ENCODE peak calls at places on chromosomes 7 and 10, in four cellular contexts. M is CD8-positive, alpha-beta T cell; Y is left lung; J is progenitor cell of endocrine pancreas. W is an unnamed sample.

GRCh38 chr10:47259521-47259920 is 40.5 kb upstream of the GDF10 start:
- DNase-seq in J (no peak), Y (no peak), M (no peak), W (no peak)

GRCh38 chr7:133535308-133535707 is 282.4 kb downstream of the EXOC4 start:
- DNase-seq in Y (no peak), J (no peak), M (no peak), W (no peak)

GRCh38 chr10:121032460-121032859 is 181.3 kb downstream of the WDR11 start:
- DNase-seq in M (no peak), J (no peak), Y (no peak), W (no peak)

GRCh38 chr7:101232141-101232821 is 5.3 kb downstream of the CLDN15 start:
- DNase-seq in J (peak; percentile 36), M (no peak), Y (peak; percentile 71), W (peak; percentile 58)

GRCh38 chr7:138223402-138223872 is 147.2 kb downstream of the AKR1D1 start:
- DNase-seq in J (no peak), Y (no peak), M (no peak), W (no peak)

GRCh38 chr10:7792541-7792940 is 4.6 kb downstream of the ATP5F1C start:
- DNase-seq in M (no peak), Y (no peak), J (no peak), W (no peak)

GRCh38 chr10:69906425-69906824 is 104.7 kb downstream of the COL13A1 start:
- DNase-seq in J (no peak), M (no peak), Y (no peak), W (no peak)

GRCh38 chr7:139682136-139683013 is 95.4 kb downstream of the HIPK2 start:
- DNase-seq in Y (no peak), M (no peak), J (no peak), W (no peak)

GRCh38 chr10:88546462-88546861 is 36.7 kb downstream of the RNLS start:
- DNase-seq in M (no peak), Y (no peak), J (no peak), W (no peak)

GRCh38 chr7:132697032-132697431 is 120.8 kb upstream of the PLXNA4 start:
- DNase-seq in Y (no peak), J (no peak), M (no peak), W (no peak)

GRCh38 chr10:30774281-30774680 is 144.7 kb upstream of the LYZL2 start:
- DNase-seq in Y (no peak), M (no peak), J (no peak), W (no peak)

GRCh38 chr7:12757443-12757842 is 70.0 kb downstream of the ARL4A start:
- DNase-seq in M (no peak), J (no peak), Y (no peak), W (no peak)

GRCh38 chr10:104435822-104436221 is 82.2 kb downstream of the CFAP58 start:
- DNase-seq in J (no peak), M (no peak), Y (no peak), W (no peak)

GRCh38 chr10:82908751-82909150 is 1033.8 kb downstream of the NRG3 start:
- DNase-seq in Y (no peak), M (no peak), J (no peak), W (no peak)

GRCh38 chr7:25858562-25859411 is 293.2 kb upstream of the NFE2L3 start:
- DNase-seq in J (no peak), Y (no peak), M (no peak), W (no peak)

GRCh38 chr10:92419740-92420553 is 129.0 kb downstream of the MARCHF5 start:
- DNase-seq in Y (peak; percentile 52), M (no peak), J (no peak), W (no peak)

GRCh38 chr10:133124357-133125211 is 35.4 kb upstream of the KNDC1 start:
- DNase-seq in J (peak; percentile 55), Y (peak; percentile 17), M (no peak), W (peak; percentile 79)

GRCh38 chr10:116767235-116767634 is 24.9 kb upstream of the HSPA12A start:
- DNase-seq in Y (no peak), M (no peak), J (no peak), W (no peak)

GRCh38 chr7:149284343-149284742 is 22.3 kb downstream of the ZNF783 start:
- DNase-seq in Y (peak; percentile 29), M (peak; percentile 73), J (no peak), W (no peak)

GRCh38 chr10:79013406-79013805 is 55.4 kb upstream of the ZMIZ1 start:
- DNase-seq in Y (no peak), M (no peak), J (no peak), W (no peak)

GRCh38 chr10:76969366-76969990 is 668.1 kb downstream of the KCNMA1 start:
- DNase-seq in J (no peak), M (no peak), Y (no peak), W (no peak)

GRCh38 chr7:28132959-28133745 is 47.4 kb downstream of the JAZF1 start:
- DNase-seq in J (no peak), M (no peak), Y (no peak), W (no peak)

GRCh38 chr10:32950457-32951109 is 7.4 kb downstream of the ITGB1 start:
- DNase-seq in J (no peak), M (no peak), Y (no peak), W (no peak)

GRCh38 chr7:20466425-20467125 is 135.9 kb downstream of the ITGB8 start:
- DNase-seq in Y (no peak), M (no peak), J (no peak), W (no peak)

GRCh38 chr10:4057725-4058513 is 272.9 kb upstream of the KLF6 start:
- DNase-seq in Y (no peak), J (no peak), M (no peak), W (no peak)

GRCh38 chr10:8042032-8042863 is 12.2 kb upstream of the GATA3 start:
- DNase-seq in Y (no peak), J (no peak), M (no peak), W (no peak)

GRCh38 chr10:100697070-100697469 is 48.3 kb upstream of the PAX2 start:
- DNase-seq in M (no peak), Y (no peak), J (no peak), W (no peak)

GRCh38 chr7:91565499-91566331 is 301.5 kb downstream of the FZD1 start:
- DNase-seq in J (no peak), M (no peak), Y (no peak), W (no peak)

GRCh38 chr7:92527300-92528187 is 776 bp downstream of the PEX1 start:
- DNase-seq in J (peak; percentile 35), M (peak; percentile 58), Y (peak; percentile 59), W (peak; percentile 36)

GRCh38 chr10:79001082-79001885 is 67.5 kb upstream of the ZMIZ1 start:
- DNase-seq in J (no peak), Y (no peak), M (no peak), W (no peak)

GRCh38 chr7:105854516-105854915 is 21.9 kb downstream of the ATXN7L1 start:
- DNase-seq in J (no peak), Y (no peak), M (no peak), W (no peak)

GRCh38 chr7:99459087-99459486 is 6.9 kb downstream of the ATP5MF start:
- DNase-seq in J (no peak), M (no peak), Y (no peak), W (no peak)

GRCh38 chr10:119454231-119454804 is 88.2 kb downstream of the RGS10 start:
- DNase-seq in Y (no peak), M (no peak), J (no peak), W (no peak)

DNA sequence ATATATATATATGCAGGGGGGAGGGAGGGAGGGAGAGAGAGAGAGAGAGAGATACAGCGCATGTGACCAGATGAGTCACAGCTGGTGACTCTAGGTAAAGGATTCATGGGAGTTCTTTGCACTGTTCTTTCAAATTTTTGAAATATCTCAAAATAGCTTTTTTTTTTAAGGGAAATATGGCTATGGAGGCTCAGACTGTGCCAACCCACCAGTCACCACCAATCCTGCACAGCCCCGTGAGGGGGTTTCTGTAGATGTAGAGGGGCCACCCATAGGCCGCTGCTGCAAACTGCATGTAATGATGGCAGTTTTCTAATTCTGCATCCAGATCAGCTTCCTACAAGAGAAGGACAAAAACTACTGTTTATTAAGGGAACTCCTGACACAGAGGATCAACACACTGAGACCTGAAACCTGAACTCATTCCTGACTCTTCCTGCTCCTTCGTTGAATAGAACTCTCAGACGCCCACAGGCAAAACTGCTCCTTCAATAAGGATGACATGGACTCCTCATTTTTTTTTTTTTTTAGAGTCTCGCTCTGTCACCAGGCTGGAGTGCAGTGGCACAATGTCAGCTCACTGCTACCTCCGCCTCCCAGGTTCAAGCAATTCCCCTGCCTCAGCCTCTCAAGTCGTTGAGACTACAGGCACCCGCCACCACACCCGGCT is 17.3 kb downstream of the DAGLB start:
- DNase-seq in Y (no peak), M (no peak), J (no peak), W (no peak)
- TF ChIP-seq CTCF in Y (no peak), M (no peak), J (peak; percentile 27), W (no peak)

DNA sequence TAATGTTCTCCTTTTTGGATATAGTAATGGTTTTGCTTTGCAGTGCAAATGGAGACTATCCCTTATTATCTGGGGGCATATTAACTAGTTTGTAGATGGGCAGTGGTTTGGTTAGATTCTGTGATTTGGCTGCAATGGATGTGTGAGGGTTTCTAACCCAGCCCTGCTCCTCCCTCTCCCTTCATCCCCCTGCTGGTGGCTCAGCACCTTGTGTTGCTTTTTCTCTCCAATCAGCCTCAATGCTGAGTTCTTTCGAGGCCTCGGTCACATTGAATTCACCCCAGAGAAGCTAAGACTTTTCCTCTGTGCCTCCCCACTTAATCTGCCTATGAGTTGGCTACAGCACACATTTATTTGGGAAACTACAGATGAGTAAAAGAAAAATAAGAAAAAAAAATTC is 120.0 kb downstream of the MALRD1 start:
- DNase-seq in M (no peak), J (no peak), Y (no peak), W (no peak)
- TF ChIP-seq CTCF in M (no peak), J (peak; percentile 56), Y (no peak), W (peak; percentile 30)

DNA sequence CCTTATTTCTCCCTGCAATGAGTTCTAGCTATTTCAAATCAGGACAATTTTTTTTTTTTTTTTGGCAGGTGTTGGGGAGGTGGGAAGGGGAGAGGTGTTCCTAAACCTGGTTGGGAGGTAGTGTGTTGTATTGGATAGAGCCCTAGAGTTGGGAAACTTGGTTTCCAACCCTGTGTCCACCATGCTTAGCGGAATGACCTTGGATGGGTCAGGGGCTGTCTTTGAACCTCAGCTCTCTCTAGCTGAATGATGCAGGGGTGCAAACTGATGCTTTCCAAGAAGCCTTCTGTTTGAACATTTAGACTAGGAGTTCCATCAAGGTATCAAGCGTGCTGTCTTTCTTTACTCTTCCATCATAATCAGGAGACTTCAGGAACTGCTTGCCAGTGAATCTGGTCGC is 332.2 kb downstream of the LRMDA start:
- DNase-seq in M (no peak), Y (no peak), J (no peak), W (no peak)
- TF ChIP-seq CTCF in M (no peak), Y (no peak), J (no peak), W (no peak)

GRCh38 chr7:4479367-4480039 is 202.6 kb upstream of the FOXK1 start:
- DNase-seq in J (no peak), M (no peak), Y (no peak), W (no peak)
- TF ChIP-seq CTCF in J (peak; percentile 60), M (no peak), Y (no peak), W (peak; percentile 20)

GRCh38 chr7:106959753-106960152 is 84.8 kb upstream of the PRKAR2B start:
- DNase-seq in J (peak; percentile 15), M (no peak), Y (no peak), W (no peak)
- TF ChIP-seq CTCF in J (peak; percentile 50), M (no peak), Y (no peak), W (peak; percentile 33)